ENCODE peak calls at places on chromosomes 6 and 20, in ten cellular contexts. D is PC-3, F is stomach, H is left lung, L is BE2C, E is uterus, R is NB4, M is transverse colon, B is fibroblast of pulmonary artery, Q is OCI-LY7. P is an unnamed sample.

GRCh38 chr20:58891686-58892125 is 39.2 kb downstream of the GNAS start:
- DNase-seq in D (peak; percentile 44), F (peak; percentile 37), H (no peak), L (peak; percentile 50), E (peak; percentile 40), R (peak; percentile 70), M (peak; percentile 36), B (peak; percentile 48), Q (peak; percentile 68), P (no peak)

GRCh38 chr20:34945315-34946077 is 10.1 kb downstream of the GSS start:
- DNase-seq in D (peak; percentile 94), F (peak; percentile 80), H (no peak), L (no peak), E (no peak), R (no peak), M (peak; percentile 63), B (no peak), Q (no peak), P (no peak)

GRCh38 chr20:40283689-40284088 is 405.3 kb downstream of the MAFB start:
- DNase-seq in D (no peak), F (no peak), H (no peak), L (no peak), E (no peak), R (no peak), M (no peak), B (no peak), Q (no peak), P (no peak)

GRCh38 chr6:113750148-113750547 is 107.0 kb upstream of the MARCKS start:
- DNase-seq in D (no peak), F (no peak), H (no peak), L (no peak), E (no peak), R (no peak), M (no peak), B (no peak), Q (no peak), P (no peak)

GRCh38 chr20:40962733-40963504 is 65.7 kb upstream of the TOP1 start:
- DNase-seq in D (peak; percentile 83), F (peak; percentile 77), H (peak; percentile 73), L (peak; percentile 69), E (peak; percentile 54), R (peak; percentile 73), M (peak; percentile 72), B (peak; percentile 66), Q (peak; percentile 80), P (peak; percentile 43)

GRCh38 chr6:1395941-1396908 is 6.8 kb downstream of the FOXF2 start:
- DNase-seq in D (no peak), F (peak; percentile 22), H (no peak), L (no peak), E (no peak), R (no peak), M (no peak), B (no peak), Q (no peak), P (no peak)

GRCh38 chr6:89067796-89068195 is 12.8 kb upstream of the PNRC1 start:
- DNase-seq in D (peak; percentile 89), F (no peak), H (no peak), L (no peak), E (no peak), R (no peak), M (no peak), B (no peak), Q (no peak), P (no peak)

GRCh38 chr6:72861935-72862432 is 240.1 kb downstream of the KCNQ5 start:
- DNase-seq in D (peak; percentile 67), F (no peak), H (no peak), L (no peak), E (no peak), R (peak; percentile 72), M (no peak), B (peak; percentile 57), Q (no peak), P (peak; percentile 77)

GRCh38 chr6:50278663-50279062 is 228.9 kb upstream of the DEFB112 start:
- DNase-seq in D (no peak), F (no peak), H (no peak), L (no peak), E (no peak), R (no peak), M (no peak), B (no peak), Q (no peak), P (no peak)

GRCh38 chr6:109322825-109323580 is 59.3 kb downstream of the CD164 start:
- DNase-seq in D (no peak), F (no peak), H (peak; percentile 66), L (no peak), E (no peak), R (peak; percentile 72), M (no peak), B (peak; percentile 3), Q (peak; percentile 19), P (no peak)

GRCh38 chr6:159169193-159169555 is at the start of gene FNDC1:
- DNase-seq in D (no peak), F (no peak), H (no peak), L (peak; percentile 71), E (no peak), R (peak; percentile 48), M (peak; percentile 22), B (no peak), Q (peak; percentile 59), P (peak; percentile 31)

GRCh38 chr6:6722195-6722594 is 133.7 kb downstream of the LY86 start:
- DNase-seq in D (no peak), F (no peak), H (no peak), L (no peak), E (no peak), R (peak; percentile 48), M (peak; percentile 32), B (no peak), Q (no peak), P (no peak)

GRCh38 chr20:40880716-40881104 is 147.9 kb upstream of the TOP1 start:
- DNase-seq in D (no peak), F (no peak), H (no peak), L (no peak), E (no peak), R (no peak), M (no peak), B (no peak), Q (peak; percentile 31), P (no peak)

GRCh38 chr20:59033616-59034165 is 1.6 kb upstream of the ATP5F1E start:
- DNase-seq in D (no peak), F (no peak), H (no peak), L (no peak), E (no peak), R (no peak), M (no peak), B (no peak), Q (no peak), P (no peak)

GRCh38 chr20:59195316-59195993 is 31.8 kb downstream of the ZNF831 start:
- DNase-seq in D (no peak), F (no peak), H (no peak), L (no peak), E (no peak), R (no peak), M (no peak), B (no peak), Q (no peak), P (no peak)

GRCh38 chr6:53796791-53797190 is 2.0 kb downstream of the LRRC1 start:
- DNase-seq in D (peak; percentile 43), F (no peak), H (no peak), L (no peak), E (no peak), R (no peak), M (no peak), B (no peak), Q (no peak), P (no peak)

DNA sequence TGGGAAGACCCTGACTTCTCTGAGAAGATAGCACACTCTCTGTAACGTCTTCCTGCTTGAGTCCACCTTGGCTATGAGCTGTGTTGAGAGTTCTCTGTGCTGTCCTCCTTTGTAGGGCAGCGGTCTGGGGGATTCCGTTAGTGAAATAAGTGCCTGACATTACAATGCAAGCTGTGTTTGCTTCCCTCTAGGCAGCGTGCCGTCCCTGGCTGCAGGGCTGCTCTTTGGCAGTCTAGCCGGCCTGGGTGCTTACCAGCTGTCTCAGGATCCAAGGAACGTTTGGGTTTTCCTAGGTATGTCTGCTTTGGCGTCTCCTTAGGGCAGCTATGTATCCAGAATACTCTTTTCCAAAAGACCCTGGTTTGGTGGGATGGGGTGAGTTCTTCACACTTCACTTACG is 2.8 kb downstream of the TMEM14C start:
- DNase-seq in D (no peak), F (no peak), H (no peak), L (no peak), E (no peak), R (no peak), M (no peak), B (no peak), Q (no peak), P (no peak)
- H3K4me3 ChIP-seq in D (no peak overlapping the region), F (no peak overlapping the region), H (no peak overlapping the region), L (no peak overlapping the region), E (no peak overlapping the region), R (no peak overlapping the region), M (no peak overlapping the region), B (no peak overlapping the region), Q (no peak overlapping the region), P (no peak overlapping the region)

DNA sequence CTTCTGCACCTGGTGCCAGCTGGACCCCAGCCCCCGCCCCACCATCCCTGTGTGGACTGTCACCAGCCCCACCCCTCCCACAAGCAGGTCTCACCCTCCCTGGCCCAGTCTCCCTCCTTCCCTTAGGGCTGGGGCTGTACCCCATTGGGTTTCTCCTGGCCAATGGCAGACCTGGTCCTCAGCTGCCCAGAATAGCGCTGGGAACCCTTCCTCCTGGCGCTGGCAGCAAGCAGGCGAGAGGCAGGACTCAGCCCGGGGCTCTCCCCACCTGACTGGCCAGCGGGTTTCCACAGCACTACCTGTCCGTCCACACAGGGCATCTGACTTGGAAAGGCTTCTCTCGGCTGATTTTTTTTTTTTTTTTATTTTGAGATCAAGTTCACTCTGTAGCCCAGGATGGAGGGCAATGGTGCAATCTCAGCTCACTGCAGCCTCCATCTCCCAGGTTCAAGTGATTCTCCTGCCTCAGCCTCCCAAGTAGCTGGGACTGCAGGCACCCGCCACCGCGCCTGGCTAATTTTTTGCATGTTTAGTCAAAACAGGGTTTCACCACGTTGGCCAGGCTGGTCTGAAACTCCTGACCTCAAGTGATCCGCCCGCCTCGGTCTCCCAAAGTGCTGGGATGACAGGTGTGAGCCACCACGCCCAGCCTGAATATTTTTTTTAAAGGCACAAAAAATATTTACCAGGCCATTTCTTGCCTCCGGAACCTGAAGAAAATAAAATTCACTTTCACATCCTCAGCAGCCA is 21.6 kb upstream of the CHRNA4 start:
- DNase-seq in D (no peak), F (no peak), H (no peak), L (no peak), E (no peak), R (no peak), M (no peak), B (no peak), Q (no peak), P (no peak)
- TF ChIP-seq CTCF in D (no peak), F (no peak), H (no peak), L (no peak), E (no peak), R (no peak), M (no peak), B (no peak), Q (no peak), P (no peak)

GRCh38 chr6:70150521-70150920 is 152.4 kb downstream of the COL9A1 start:
- DNase-seq in D (no peak), F (no peak), H (no peak), L (no peak), E (no peak), R (no peak), M (no peak), B (no peak), Q (no peak), P (no peak)
- H3K4me3 ChIP-seq in D (no peak overlapping the region), F (no peak overlapping the region), H (no peak overlapping the region), L (no peak overlapping the region), E (no peak overlapping the region), R (no peak overlapping the region), M (no peak overlapping the region), B (no peak overlapping the region), Q (no peak overlapping the region), P (no peak overlapping the region)

GRCh38 chr6:75243333-75244062 is at the start of gene COX7A2:
- DNase-seq in D (peak; percentile 94), F (peak; percentile 91), H (peak; percentile 92), L (peak; percentile 87), E (peak; percentile 91), R (peak; percentile 99), M (peak; percentile 91), B (peak; percentile 99), Q (peak; percentile 95), P (peak; percentile 99)
- TF ChIP-seq CTCF in D (no peak), F (no peak), H (no peak), L (no peak), E (peak; percentile 9), R (no peak), M (no peak), B (no peak), Q (no peak), P (no peak)

P was measured in AG10803.